ENCODE peak calls at places on chromosomes 7 and 10, in eight cellular contexts. J, Q, I, K, R, S, E and H are unnamed samples.

GRCh38 chr10:17200885-17201164 is 647 bp downstream of the TRDMT1 start:
- DNase-seq in J (peak; percentile 73), R (peak; percentile 49), E (no peak), I (peak; percentile 54), Q (peak; percentile 58), S (no peak), K (no peak), H (peak; percentile 57)

GRCh38 chr7:98314469-98314868 is 33.0 kb downstream of the BRI3 start:
- DNase-seq in K (no peak), S (no peak), R (peak; percentile 63), I (no peak), Q (no peak), E (no peak), J (no peak), H (no peak)

GRCh38 chr7:32905175-32905662 is 13.7 kb upstream of the KBTBD2 start:
- DNase-seq in Q (peak; percentile 70), J (peak; percentile 66), I (peak; percentile 25), E (no peak), K (no peak), R (peak; percentile 66), S (no peak), H (peak; percentile 87)

GRCh38 chr7:17633099-17633498 is 307.2 kb downstream of the SNX13 start:
- DNase-seq in J (no peak), K (no peak), Q (no peak), E (no peak), S (no peak), R (peak; percentile 59), I (no peak), H (no peak)

GRCh38 chr10:66265398-66265797 is 660.4 kb upstream of the LRRTM3 start:
- DNase-seq in E (no peak), K (no peak), J (no peak), R (no peak), I (no peak), Q (no peak), S (no peak), H (no peak)

GRCh38 chr10:27153855-27154198 is 357 bp downstream of the YME1L1 start:
- DNase-seq in S (no peak), R (peak; percentile 29), I (no peak), J (no peak), Q (peak; percentile 16), E (no peak), K (no peak), H (no peak)

GRCh38 chr10:93710333-93710909 is 8.0 kb upstream of the FRA10AC1 start:
- DNase-seq in S (no peak), J (no peak), R (no peak), K (no peak), I (no peak), Q (no peak), E (no peak), H (no peak)

GRCh38 chr7:41255716-41256115 is 447.2 kb downstream of the INHBA start:
- DNase-seq in J (no peak), Q (no peak), E (no peak), K (no peak), S (no peak), I (no peak), R (no peak), H (no peak)

GRCh38 chr7:26525413-26526287 is 234.0 kb downstream of the SNX10 start:
- DNase-seq in E (no peak), R (no peak), S (no peak), K (no peak), I (no peak), Q (no peak), J (no peak), H (no peak)

GRCh38 chr10:45000138-45000763 is 472 bp upstream of the ZNF22 start:
- DNase-seq in K (no peak), R (peak; percentile 9), I (peak; percentile 53), Q (peak; percentile 93), S (no peak), J (peak; percentile 43), E (peak; percentile 65), H (no peak)

GRCh38 chr7:100607111-100607510 is 4.9 kb downstream of the PCOLCE start:
- DNase-seq in Q (no peak), J (no peak), I (no peak), E (no peak), R (peak; percentile 32), S (no peak), K (no peak), H (no peak)

GRCh38 chr7:100612730-100613446 is 548 bp downstream of the MOSPD3 start:
- DNase-seq in I (no peak), R (no peak), E (peak; percentile 39), J (no peak), K (no peak), S (no peak), Q (peak; percentile 53), H (peak; percentile 61)

GRCh38 chr7:100613447-100614185 is 1.3 kb downstream of the MOSPD3 start:
- DNase-seq in J (no peak), I (no peak), K (no peak), Q (peak; percentile 69), E (no peak), R (no peak), S (no peak), H (no peak)

GRCh38 chr7:100614308-100614861 is 2.0 kb downstream of the MOSPD3 start:
- DNase-seq in R (no peak), I (no peak), E (no peak), Q (no peak), S (no peak), K (no peak), J (no peak), H (no peak)

DNA sequence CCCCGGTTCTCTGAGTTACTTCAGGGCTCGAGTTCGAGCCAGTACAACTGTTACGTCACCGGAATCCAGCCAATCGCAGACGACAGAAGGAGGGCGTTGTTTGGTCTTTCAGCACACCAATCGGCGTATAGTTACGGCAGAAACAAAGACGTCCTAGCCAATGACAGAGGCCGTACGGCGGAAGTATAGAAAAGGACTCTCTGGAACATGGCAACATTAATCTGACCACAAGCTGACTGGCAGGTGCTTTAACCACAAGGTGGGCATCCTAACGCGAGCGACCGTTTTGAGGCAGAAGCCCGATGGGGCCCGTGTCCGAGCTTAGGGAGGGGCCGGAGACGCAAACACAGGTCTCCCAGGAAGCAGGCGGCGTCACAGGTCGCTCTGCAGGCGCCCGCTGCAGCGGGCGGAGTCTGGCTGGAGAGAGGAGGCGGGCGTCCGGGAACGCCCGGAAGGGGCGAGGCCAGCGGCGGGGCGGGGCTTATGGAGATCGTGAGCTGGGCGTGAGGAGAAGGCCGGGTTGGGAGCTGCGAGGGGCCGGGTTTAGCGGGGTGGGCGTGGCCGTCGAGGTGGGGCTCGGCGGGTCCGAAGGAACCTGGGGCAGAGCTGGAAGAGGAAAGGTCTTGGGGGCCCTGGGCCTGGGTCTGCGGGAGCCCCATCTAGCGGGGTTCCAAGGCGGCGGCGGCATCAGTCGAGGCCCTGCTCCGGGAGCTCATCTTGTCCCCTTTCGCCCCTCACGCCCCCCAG is at the start of gene MOSPD3:
- DNase-seq in E (peak; percentile 99), S (peak; percentile 98), R (peak; percentile 99), I (peak; percentile 99), K (peak; percentile 100), Q (peak; percentile 100), J (peak; percentile 99), H (peak; percentile 99)
- TF ChIP-seq POLR2A in E (peak; percentile 50), S (no peak), R (peak; percentile 50), I (peak; percentile 97), K (peak; percentile 56), Q (peak; percentile 97), J (peak; percentile 48), H (peak; percentile 93)

GRCh38 chr10:97292097-97292861 is at the start of gene ARHGAP19:
- DNase-seq in S (peak; percentile 93), I (peak; percentile 97), Q (peak; percentile 100), J (peak; percentile 95), K (peak; percentile 95), R (peak; percentile 99), E (peak; percentile 98), H (peak; percentile 98)
- TF ChIP-seq POLR2A in S (peak; percentile 81), I (peak; percentile 93), Q (peak; percentile 68), J (no peak), K (no peak), R (peak; percentile 84), E (peak; percentile 34), H (peak; percentile 90)

DNA sequence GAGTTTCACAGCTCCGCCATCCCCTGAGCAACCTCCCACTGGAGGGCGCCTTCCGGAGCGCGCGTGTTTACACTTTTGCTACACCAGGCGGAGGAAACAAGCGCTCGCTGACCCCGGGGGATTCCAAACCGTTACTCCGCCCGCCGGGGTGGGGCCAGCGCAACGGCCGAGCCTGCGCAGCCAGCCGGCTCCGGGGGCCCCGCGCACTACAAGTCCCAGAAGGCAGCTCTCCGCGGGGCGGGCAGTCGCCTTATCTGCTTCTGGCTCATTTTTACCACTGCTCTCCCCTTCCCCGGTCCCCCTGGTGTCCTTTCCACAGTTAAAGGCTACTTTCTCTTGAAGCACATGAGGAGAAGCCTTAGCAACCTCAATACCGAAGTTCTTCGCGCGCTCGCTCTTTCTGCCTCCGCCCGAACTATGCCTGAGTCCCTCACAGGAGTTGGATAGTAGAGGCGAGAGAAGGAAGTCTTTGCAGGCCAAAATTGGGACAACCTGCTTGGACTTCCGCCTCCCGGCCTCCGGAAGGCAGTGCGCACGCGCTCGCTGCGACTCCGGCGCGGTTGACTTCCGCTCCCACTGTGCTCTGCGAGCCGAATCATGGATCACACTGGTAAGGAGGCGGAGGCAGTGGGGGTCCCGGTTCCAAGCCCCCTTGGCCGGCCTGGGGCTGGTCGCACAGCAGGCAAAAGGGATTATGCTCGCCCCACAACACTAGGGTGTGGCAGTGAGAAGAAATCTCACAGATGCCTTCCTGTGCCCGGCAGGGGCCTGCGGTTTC is at the start of gene CBLL1:
- DNase-seq in Q (peak; percentile 99), E (peak; percentile 94), I (peak; percentile 95), K (peak; percentile 100), R (peak; percentile 94), S (peak; percentile 78), J (peak; percentile 97), H (peak; percentile 99)
- TF ChIP-seq POLR2A in Q (peak; percentile 86), E (peak; percentile 49), I (peak; percentile 80), K (no peak), R (peak; percentile 79), S (no peak), J (no peak), H (peak; percentile 98)

GRCh38 chr7:1938788-1939433 is 268.8 kb downstream of the ELFN1 start:
- DNase-seq in J (no peak), S (no peak), R (no peak), Q (peak; percentile 52), K (peak; percentile 81), E (no peak), I (no peak), H (no peak)
- TF ChIP-seq POLR2A in J (no peak), S (no peak), R (no peak), Q (no peak), K (no peak), E (no peak), I (no peak), H (no peak)

DNA sequence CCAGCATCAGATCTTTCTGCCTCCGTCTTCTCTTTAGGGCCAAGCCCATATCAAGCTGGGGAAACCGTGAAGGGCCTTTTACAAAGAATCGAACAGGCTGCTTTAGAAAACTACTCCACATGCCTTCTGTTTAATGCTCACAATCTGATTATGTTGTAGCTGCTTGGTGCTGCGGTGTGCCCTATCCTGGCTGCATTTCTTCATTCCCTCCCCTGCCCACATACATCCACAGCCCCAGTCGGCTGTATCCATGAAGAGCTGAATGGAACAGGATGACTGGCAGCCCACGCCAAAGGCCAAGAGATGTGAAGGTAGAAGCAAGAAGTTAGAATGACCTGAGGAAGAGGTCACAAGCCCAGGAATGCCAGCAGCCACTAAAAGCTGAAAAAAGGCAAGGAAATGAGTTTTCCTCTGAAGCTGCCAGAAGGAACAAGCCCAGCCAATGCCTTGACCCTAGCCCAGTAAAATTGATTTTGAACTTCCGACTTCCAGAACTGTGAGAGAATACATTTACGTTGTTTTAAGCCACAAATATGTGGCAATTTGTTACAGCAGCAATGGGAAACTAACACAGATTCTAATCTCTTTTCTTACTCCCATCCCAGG is 22.2 kb downstream of the TAS2R41 start:
- DNase-seq in J (no peak), K (no peak), E (no peak), R (no peak), Q (no peak), S (no peak), I (no peak), H (no peak)
- TF ChIP-seq POLR2A in J (no peak), K (no peak), E (no peak), R (no peak), Q (no peak), S (no peak), I (no peak), H (no peak)

GRCh38 chr10:129704225-129704624 is 237.2 kb downstream of the MGMT start:
- DNase-seq in R (no peak), J (no peak), S (no peak), I (no peak), Q (peak; percentile 26), K (no peak), E (no peak), H (no peak)
- TF ChIP-seq POLR2A in R (no peak), J (no peak), S (no peak), I (no peak), Q (no peak), K (no peak), E (no peak), H (no peak)